ENCODE peak calls at places on chromosome 7, in four cellular contexts. U is adrenal gland, C is KG1, A is T-helper 17 cell. J is an unnamed sample.

GRCh38 chr7:104111294-104111693 is 96.5 kb downstream of the ORC5 start:
- DNase-seq in C (no peak), A (no peak), U (no peak), J (no peak)

GRCh38 chr7:148118371-148118770 is 472.2 kb upstream of the C7orf33 start:
- DNase-seq in C (no peak), U (no peak), A (no peak), J (no peak)

GRCh38 chr7:131173148-131173890 is 154.4 kb upstream of the MKLN1 start:
- DNase-seq in C (no peak), U (no peak), A (no peak), J (no peak)

GRCh38 chr7:31134246-31135188 is 82.4 kb downstream of the ADCYAP1R1 start:
- DNase-seq in A (peak; percentile 11), U (peak; percentile 71), C (peak; percentile 6), J (peak; percentile 15)

GRCh38 chr7:2724453-2725177 is 36.6 kb downstream of the AMZ1 start:
- DNase-seq in C (no peak), A (no peak), U (peak; percentile 4), J (no peak)

GRCh38 chr7:11436317-11436716 is 395.7 kb downstream of the THSD7A start:
- DNase-seq in A (no peak), U (no peak), C (no peak), J (peak; percentile 19)

GRCh38 chr7:130662426-130662825 is 6.1 kb downstream of the COPG2 start:
- DNase-seq in U (no peak), A (no peak), C (no peak), J (no peak)

GRCh38 chr7:100506356-100506930 is 22.7 kb downstream of the NYAP1 start:
- DNase-seq in U (no peak), A (no peak), C (no peak), J (no peak)

GRCh38 chr7:36563706-36564325 is 160.5 kb downstream of the AOAH start:
- DNase-seq in A (no peak), U (no peak), C (no peak), J (no peak)

GRCh38 chr7:7157177-7157886 is 25.0 kb upstream of the C1GALT1 start:
- DNase-seq in U (no peak), A (peak; percentile 19), C (no peak), J (peak; percentile 76)